ENCODE peak calls at places on chromosomes 3 and 15, in eight cellular contexts. B is kidney epithelial cell; F is mucosa of gallbladder; Y is ecto neural progenitor cell; U is activated CD4-positive, alpha-beta T cell treated with anti-CD3 and anti-CD28 coated beads, Interleukin-2, amount 10 ng/mL, durations not matched to agents 24 days and 14 days; A is mesenchymal stem cell; C is activated CD8-positive, alpha-beta memory T cell treated with anti-CD3 and anti-CD28 coated beads, Interleukin-2, amount 50 U/mL, for 4 hours; R is GM12892. O is an unnamed sample.

GRCh38 chr3:144968951-144969350 is 997.3 kb downstream of the DIPK2A start:
- DNase-seq in B (no peak), F (no peak), Y (no peak), U (no peak), A (peak; percentile 67), C (no peak), R (no peak), O (no peak)

GRCh38 chr3:44948239-44948638 is 27.7 kb downstream of the ZDHHC3 start:
- DNase-seq in B (no peak), F (no peak), Y (no peak), U (no peak), A (no peak), C (no peak), R (no peak), O (no peak)

GRCh38 chr3:100928638-100929428 is 64.4 kb downstream of the ABI3BP start:
- DNase-seq in B (no peak), F (no peak), Y (no peak), U (no peak), A (peak; percentile 21), C (no peak), R (no peak), O (no peak)

GRCh38 chr15:50353251-50353998 is 1.6 kb downstream of the GABPB1 start:
- DNase-seq in B (peak; percentile 58), F (no peak), Y (no peak), U (peak; percentile 75), A (peak; percentile 93), C (no peak), R (no peak), O (no peak)

GRCh38 chr15:49151831-49152230 is 3.6 kb downstream of the COPS2 start:
- DNase-seq in B (no peak), F (no peak), Y (no peak), U (no peak), A (no peak), C (no peak), R (no peak), O (no peak)

GRCh38 chr15:92613841-92614240 is 41.7 kb downstream of the FAM174B start:
- DNase-seq in B (no peak), F (no peak), Y (no peak), U (no peak), A (no peak), C (no peak), R (no peak), O (no peak)

GRCh38 chr15:72835289-72835890 is 51.8 kb upstream of the ADPGK start:
- DNase-seq in B (no peak), F (peak; percentile 16), Y (no peak), U (no peak), A (no peak), C (no peak), R (no peak), O (no peak)

GRCh38 chr3:32420138-32420981 is 28.7 kb downstream of the CMTM7 start:
- DNase-seq in B (peak; percentile 89), F (peak; percentile 60), Y (peak; percentile 67), U (peak; percentile 74), A (no peak), C (peak; percentile 36), R (no peak), O (peak; percentile 46)

GRCh38 chr3:194462936-194463335 is 23.9 kb downstream of the ATP13A3 start:
- DNase-seq in B (no peak), F (peak; percentile 42), Y (no peak), U (no peak), A (no peak), C (no peak), R (no peak), O (no peak)

GRCh38 chr15:94370197-94370987 is 139.0 kb downstream of the MCTP2 start:
- DNase-seq in B (no peak), F (no peak), Y (no peak), U (no peak), A (no peak), C (no peak), R (no peak), O (no peak)